ENCODE peak calls at places on chromosomes 11 and 22, in four cellular contexts. S, P, V and Y are unnamed samples.

GRCh38 chr11:121467965-121468364 is 15.2 kb upstream of the SORL1-AS1 start:
- DNase-seq in S (no peak), P (no peak), V (no peak), Y (peak; percentile 50)

GRCh38 chr22:37300551-37301017 is 18.3 kb downstream of the CYTH4 start:
- DNase-seq in P (no peak), S (no peak), V (no peak), Y (peak; percentile 52)

GRCh38 chr11:74784234-74784633 is 35.6 kb downstream of the RNF169 start:
- DNase-seq in S (no peak), P (no peak), V (no peak), Y (no peak)

GRCh38 chr11:38598413-38598812 is 2000.4 kb upstream of the RAG2 start:
- DNase-seq in V (no peak), P (no peak), S (peak; percentile 67), Y (no peak)

GRCh38 chr22:43789452-43789851 is 22.7 kb downstream of the EFCAB6 start:
- DNase-seq in S (no peak), V (no peak), P (no peak), Y (no peak)

GRCh38 chr11:13692172-13692571 is 23.7 kb downstream of the FAR1 start:
- DNase-seq in P (no peak), S (no peak), V (no peak), Y (no peak)

GRCh38 chr11:68343761-68344256 is 31.4 kb downstream of the LRP5 start:
- DNase-seq in S (no peak), V (no peak), P (peak; percentile 91), Y (peak; percentile 85)

GRCh38 chr11:30788849-30789248 is 202.7 kb upstream of the MPPED2 start:
- DNase-seq in V (no peak), P (no peak), S (no peak), Y (no peak)

GRCh38 chr22:40377931-40378330 is 7.5 kb downstream of the SGSM3 start:
- DNase-seq in P (no peak), V (no peak), S (no peak), Y (peak; percentile 0)

GRCh38 chr22:34877506-34877905 is 188.5 kb upstream of the ISX start:
- DNase-seq in S (no peak), V (no peak), P (no peak), Y (no peak)

GRCh38 chr11:76246271-76246933 is 40.1 kb upstream of the WNT11 start:
- DNase-seq in P (peak; percentile 31), V (no peak), S (no peak), Y (no peak)

GRCh38 chr11:12289667-12290476 is 87.5 kb upstream of the PARVA start:
- DNase-seq in P (no peak), V (no peak), S (no peak), Y (no peak)

GRCh38 chr11:72483412-72484186 is 49.3 kb upstream of the CLPB start:
- DNase-seq in P (no peak), V (no peak), S (no peak), Y (no peak)

GRCh38 chr11:92226331-92227232 is 2.0 kb downstream of the FAT3 start:
- DNase-seq in V (no peak), P (no peak), S (peak; percentile 78), Y (no peak)

GRCh38 chr22:45631140-45631539 is 40.5 kb upstream of the ATXN10 start:
- DNase-seq in V (no peak), P (no peak), S (peak; percentile 33), Y (no peak)

GRCh38 chr11:35864131-35864530 is 79.7 kb upstream of the LDLRAD3 start:
- DNase-seq in P (no peak), S (no peak), V (no peak), Y (no peak)

GRCh38 chr22:38191746-38192474 is 9.9 kb upstream of the MAFF start:
- DNase-seq in S (no peak), P (no peak), V (no peak), Y (no peak)

GRCh38 chr11:79374707-79375106 is 66.1 kb downstream of the TENM4 start:
- DNase-seq in P (no peak), V (no peak), S (peak; percentile 24), Y (no peak)

GRCh38 chr11:83521647-83522596 is 235.8 kb upstream of the CCDC90B start:
- DNase-seq in P (no peak), S (peak; percentile 57), V (no peak), Y (no peak)

GRCh38 chr11:1864831-1865665 is 12.2 kb downstream of the LSP1 start:
- DNase-seq in S (peak; percentile 36), P (peak; percentile 53), V (no peak), Y (no peak)

GRCh38 chr11:1862588-1863351 is 9.9 kb downstream of the LSP1 start:
- DNase-seq in P (peak; percentile 37), S (no peak), V (no peak), Y (no peak)

GRCh38 chr11:1861435-1862411 is 8.8 kb downstream of the LSP1 start:
- DNase-seq in S (no peak), P (no peak), V (no peak), Y (no peak)

GRCh38 chr11:1864216-1864615 is 11.3 kb downstream of the LSP1 start:
- DNase-seq in V (no peak), P (peak; percentile 50), S (no peak), Y (no peak)

DNA sequence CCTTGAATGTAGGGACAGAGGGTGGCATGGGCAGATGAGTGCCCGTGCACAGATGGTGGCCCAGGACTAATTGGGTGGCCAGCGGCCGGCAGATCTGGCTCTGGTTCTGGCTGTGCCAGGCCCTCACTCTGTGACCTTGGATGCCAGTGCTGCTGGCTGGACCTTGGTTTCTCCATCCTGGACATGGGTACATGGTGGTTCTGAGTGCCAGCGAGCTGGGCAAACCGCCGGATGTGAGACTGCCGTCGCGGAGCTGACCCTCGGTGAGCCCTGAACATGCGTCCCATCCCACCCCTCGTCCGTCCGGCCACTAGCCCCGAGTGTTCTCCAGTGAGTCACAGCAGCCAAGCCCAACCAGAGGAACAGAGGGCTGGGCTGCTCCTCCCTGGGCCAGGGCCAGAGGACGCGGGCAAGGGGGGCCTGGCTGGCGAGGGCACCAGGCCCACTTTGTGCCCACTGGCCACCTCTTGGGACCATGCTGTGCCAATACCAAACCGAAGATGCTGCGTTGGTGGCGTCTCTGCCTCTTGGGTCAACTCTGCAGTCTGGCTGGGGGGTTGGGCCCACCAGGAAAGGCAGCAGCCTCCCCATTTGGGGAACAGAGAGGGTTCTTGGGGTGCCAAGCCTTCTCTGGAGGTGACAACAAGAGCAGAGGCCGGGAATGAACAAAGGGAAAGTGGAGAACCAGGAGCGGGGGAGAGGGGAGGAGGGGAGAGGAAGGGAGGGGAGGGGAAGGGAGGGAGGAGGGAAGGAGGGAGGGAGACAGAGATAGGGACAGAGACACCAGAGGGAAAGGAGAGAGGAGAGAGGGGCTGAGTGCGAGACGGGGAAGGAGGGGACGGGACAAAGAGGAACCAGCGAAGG is 10.7 kb downstream of the LSP1 start:
- DNase-seq in P (peak; percentile 69), V (no peak), S (peak; percentile 84), Y (no peak)
- H3K4me3 ChIP-seq in P (no peak overlapping the region), V (peak overlapping the region; percentile 15), S (no peak overlapping the region), Y (peak overlapping the region; percentile 21)

GRCh38 chr11:131690776-131691557 is 320.6 kb downstream of the NTM start:
- DNase-seq in V (peak; percentile 77), S (no peak), P (no peak), Y (no peak)
- H3K4me1 ChIP-seq in V (peaks cover 5% of the 10 kb centered on the region), S (peaks cover 12% of the 10 kb centered on the region), P (no peaks in the 10 kb centered on the region), Y (no peaks in the 10 kb centered on the region)

GRCh38 chr11:81237139-81237538 is 1496.5 kb downstream of the FAM181B start:
- DNase-seq in S (peak; percentile 62), P (no peak), V (no peak), Y (no peak)
- TF ChIP-seq CTCF in S (peak; percentile 77), P (peak; percentile 36), V (no peak), Y (peak; percentile 82)

DNA sequence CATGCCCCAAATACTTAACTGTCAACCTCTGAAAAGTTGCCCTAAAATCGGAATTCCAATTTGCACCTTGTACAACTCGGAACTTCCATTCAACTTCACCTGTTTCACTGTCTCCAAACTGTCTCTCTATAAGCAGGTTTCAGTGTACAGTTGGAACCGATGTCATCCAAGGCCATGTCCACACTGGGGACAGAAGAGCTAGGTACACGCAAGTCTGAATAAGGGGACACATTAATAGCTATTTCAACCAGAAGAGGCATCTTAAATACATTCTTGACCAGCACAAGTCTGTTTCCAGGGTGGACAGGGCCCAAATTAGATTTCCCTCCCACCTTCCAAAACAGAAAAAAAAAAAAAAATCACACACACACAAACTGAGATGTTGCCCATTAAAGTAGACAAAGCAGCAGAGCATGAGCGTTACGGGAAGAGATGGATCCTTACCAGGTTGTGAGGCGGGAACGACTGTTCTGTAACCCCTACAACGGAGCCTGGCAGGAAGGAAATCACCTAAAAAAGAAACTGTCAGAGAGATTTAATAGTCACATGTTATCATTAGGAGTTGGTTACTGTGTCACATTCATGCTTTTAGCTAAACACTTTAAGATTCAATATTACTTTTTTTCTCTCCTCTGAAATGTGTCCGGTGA is 1.7 kb downstream of the CREBZF start:
- DNase-seq in S (no peak), V (no peak), P (no peak), Y (peak; percentile 43)
- H3K4me3 ChIP-seq in S (peak overlapping the region; percentile 97), V (peak overlapping the region; percentile 92), P (peak overlapping the region; percentile 88), Y (peak overlapping the region; percentile 69)

GRCh38 chr11:96337541-96338530 is 5.2 kb downstream of the MAML2 start:
- DNase-seq in S (no peak), V (no peak), P (no peak), Y (no peak)

GRCh38 chr11:96334219-96334618 is 8.8 kb downstream of the MAML2 start:
- DNase-seq in P (no peak), S (no peak), V (no peak), Y (no peak)

GRCh38 chr11:96332236-96332761 is 10.7 kb downstream of the MAML2 start:
- DNase-seq in S (peak; percentile 32), P (no peak), V (no peak), Y (no peak)

GRCh38 chr11:96333076-96333744 is 9.8 kb downstream of the MAML2 start:
- DNase-seq in P (no peak), V (no peak), S (no peak), Y (no peak)

GRCh38 chr11:96335389-96335788 is 7.6 kb downstream of the MAML2 start:
- DNase-seq in P (no peak), V (no peak), S (no peak), Y (no peak)
- H3K4me1 ChIP-seq in P (peaks cover 5% of the 10 kb centered on the region), V (peaks cover 89% of the 10 kb centered on the region), S (peaks cover 31% of the 10 kb centered on the region), Y (peaks cover 13% of the 10 kb centered on the region)